ENCODE peak calls at places on chromosomes 1 and 21, in eight cellular contexts. T, B, D, X, K, A, N and F are unnamed samples.

GRCh38 chr1:192579319-192579738 is 3.8 kb downstream of the RGS1 start:
- DNase-seq in B (peak; percentile 14), K (peak; percentile 19), T (no peak), A (peak; percentile 67), X (no peak), N (no peak), D (no peak), F (no peak)

GRCh38 chr1:156927215-156928042 is 7.0 kb downstream of the LRRC71 start:
- DNase-seq in K (peak; percentile 78), X (no peak), T (peak; percentile 27), D (peak; percentile 71), N (peak; percentile 75), B (peak; percentile 57), A (peak; percentile 78), F (peak; percentile 86)

GRCh38 chr1:178612261-178612660 is 99.4 kb downstream of the TEX35 start:
- DNase-seq in X (no peak), A (peak; percentile 81), T (no peak), K (no peak), B (no peak), D (no peak), N (no peak), F (no peak)

GRCh38 chr1:109874445-109874844 is 36.2 kb upstream of the CSF1 start:
- DNase-seq in B (no peak), A (no peak), K (no peak), X (no peak), N (no peak), D (no peak), T (no peak), F (no peak)

GRCh38 chr1:54806931-54807611 is 5.9 kb upstream of the TTC22 start:
- DNase-seq in X (no peak), A (peak; percentile 41), D (no peak), N (no peak), B (no peak), T (no peak), K (peak; percentile 31), F (no peak)

GRCh38 chr1:179208681-179209477 is 20.6 kb downstream of the ABL2 start:
- DNase-seq in B (no peak), D (no peak), K (no peak), X (no peak), N (no peak), A (peak; percentile 41), T (no peak), F (no peak)

GRCh38 chr21:46500224-46500861 is 41.7 kb downstream of the DIP2A start:
- DNase-seq in N (peak; percentile 51), X (no peak), A (peak; percentile 35), D (no peak), T (no peak), K (peak; percentile 24), B (peak; percentile 16), F (no peak)

GRCh38 chr1:117112063-117112462 is 9.5 kb downstream of the TRIM45 start:
- DNase-seq in K (no peak), N (no peak), A (no peak), D (no peak), X (no peak), T (no peak), B (no peak), F (no peak)

GRCh38 chr1:61088163-61088840 is 5.9 kb downstream of the NFIA start:
- DNase-seq in D (no peak), A (no peak), N (no peak), B (no peak), K (no peak), X (no peak), T (no peak), F (no peak)

GRCh38 chr21:46226146-46226545 is 2.4 kb downstream of the LSS start:
- DNase-seq in X (no peak), B (no peak), N (no peak), K (no peak), D (no peak), T (no peak), A (no peak), F (no peak)

GRCh38 chr1:206041640-206042039 is 11.3 kb upstream of the RHEX start:
- DNase-seq in T (peak; percentile 49), N (no peak), A (no peak), K (no peak), D (no peak), B (no peak), X (no peak), F (no peak)

GRCh38 chr1:32426489-32427255 is 32.4 kb upstream of the BSDC1 start:
- DNase-seq in N (peak; percentile 62), B (no peak), A (peak; percentile 30), T (peak; percentile 40), K (no peak), X (no peak), D (no peak), F (no peak)

GRCh38 chr1:41498809-41499208 is 14.3 kb upstream of the EDN2 start:
- DNase-seq in N (no peak), A (peak; percentile 82), K (no peak), X (no peak), T (no peak), B (no peak), D (no peak), F (no peak)

GRCh38 chr21:42406846-42407245 is 3.1 kb downstream of the UBASH3A start:
- DNase-seq in K (no peak), N (no peak), B (no peak), T (no peak), D (no peak), A (no peak), X (no peak), F (no peak)

GRCh38 chr1:85322655-85323054 is 46.2 kb upstream of the BCL10 start:
- DNase-seq in N (no peak), X (no peak), K (no peak), T (no peak), D (no peak), A (peak; percentile 67), B (no peak), F (no peak)

GRCh38 chr1:174408142-174408541 is 39.6 kb upstream of the GPR52 start:
- DNase-seq in T (no peak), K (no peak), A (no peak), B (no peak), D (no peak), N (no peak), X (no peak), F (no peak)

GRCh38 chr1:240308061-240308460 is 216.4 kb downstream of the FMN2 start:
- DNase-seq in T (no peak), B (no peak), A (no peak), K (no peak), D (no peak), N (no peak), X (no peak), F (no peak)

GRCh38 chr21:39385299-39386145 is 36.6 kb upstream of the HMGN1 start:
- DNase-seq in A (peak; percentile 82), B (peak; percentile 70), X (no peak), N (peak; percentile 24), D (no peak), K (peak; percentile 61), T (peak; percentile 88), F (peak; percentile 58)

GRCh38 chr1:113534875-113535274 is 144.6 kb downstream of the MAGI3 start:
- DNase-seq in D (no peak), X (no peak), K (no peak), T (no peak), A (no peak), B (no peak), N (no peak), F (no peak)

GRCh38 chr1:228156518-228156875 is 6.8 kb downstream of the GJC2 start:
- DNase-seq in K (no peak), X (no peak), B (peak; percentile 34), A (no peak), T (no peak), D (no peak), N (no peak), F (no peak)

GRCh38 chr1:233885196-233886028 is 19.1 kb upstream of the SLC35F3 start:
- DNase-seq in N (no peak), A (peak; percentile 45), D (no peak), T (no peak), B (no peak), X (no peak), K (no peak), F (no peak)

GRCh38 chr21:26819944-26820343 is 25.3 kb downstream of the ADAMTS1 start:
- DNase-seq in X (no peak), B (no peak), N (no peak), K (no peak), T (no peak), A (no peak), D (no peak), F (no peak)

GRCh38 chr1:107254306-107254705 is 113.5 kb downstream of the NTNG1 start:
- DNase-seq in T (no peak), D (no peak), K (no peak), N (no peak), B (no peak), A (no peak), X (no peak), F (no peak)

GRCh38 chr1:145785481-145785880 is 38.4 kb downstream of the RNF115 start:
- DNase-seq in N (no peak), X (no peak), D (no peak), B (no peak), T (no peak), A (no peak), K (no peak), F (no peak)

GRCh38 chr1:40848530-40849189 is 13.5 kb downstream of the CITED4 start:
- DNase-seq in D (peak; percentile 56), X (no peak), A (peak; percentile 70), N (peak; percentile 71), K (no peak), B (no peak), T (no peak), F (no peak)

GRCh38 chr1:48676822-48677221 is 99.9 kb downstream of the BEND5 start:
- DNase-seq in T (no peak), N (no peak), K (no peak), A (no peak), B (no peak), D (no peak), X (no peak), F (no peak)

GRCh38 chr1:59232209-59232608 is 64.7 kb upstream of the FGGY start:
- DNase-seq in D (no peak), T (no peak), B (no peak), X (no peak), K (no peak), N (no peak), A (no peak), F (no peak)

GRCh38 chr1:67062412-67062811 is 8.5 kb upstream of the SLC35D1 start:
- DNase-seq in X (no peak), A (no peak), K (no peak), D (no peak), B (no peak), T (no peak), N (no peak), F (no peak)

GRCh38 chr1:42926870-42927242 is 31.8 kb downstream of the SLC2A1 start:
- DNase-seq in X (no peak), A (peak; percentile 68), K (no peak), N (no peak), T (no peak), D (no peak), B (no peak), F (no peak)

GRCh38 chr1:156051011-156051725 is 2.4 kb downstream of the UBQLN4 start:
- DNase-seq in D (no peak), K (no peak), X (no peak), N (no peak), T (no peak), B (no peak), A (no peak), F (no peak)

GRCh38 chr1:167199656-167200055 is 21.0 kb upstream of the POU2F1 start:
- DNase-seq in N (no peak), D (no peak), T (no peak), X (no peak), K (no peak), B (no peak), A (no peak), F (no peak)